ENCODE peak calls at places on chromosomes 11 and 22, in eight cellular contexts. Y is endothelial cell; M is body of pancreas; B is CD4-positive, alpha-beta T cell; L is brain microvascular endothelial cell; G is WTC11; T is GM23338; Z is heart left ventricle. E is an unnamed sample.

GRCh38 chr11:37502202-37502601 is 904.2 kb upstream of the RAG2 start:
- DNase-seq in Y (no peak), M (no peak), B (no peak), L (no peak), G (no peak), T (no peak), Z (no peak), E (no peak)

GRCh38 chr22:39401301-39401631 is 1.7 kb downstream of the TAB1 start:
- DNase-seq in Y (no peak), M (no peak), B (no peak), L (no peak), G (no peak), T (no peak), Z (no peak), E (no peak)

GRCh38 chr11:85815186-85815911 is 4.4 kb upstream of the SYTL2 start:
- DNase-seq in Y (no peak), M (no peak), B (no peak), L (no peak), G (no peak), T (no peak), Z (no peak), E (no peak)

GRCh38 chr11:79157738-79158137 is 283.1 kb downstream of the TENM4 start:
- DNase-seq in Y (no peak), M (no peak), B (no peak), L (no peak), G (no peak), T (no peak), Z (no peak), E (no peak)

GRCh38 chr11:1891831-1892115 is at the start of gene PRR33:
- DNase-seq in Y (no peak), M (no peak), B (no peak), L (no peak), G (no peak), T (no peak), Z (no peak), E (no peak)

GRCh38 chr11:72813740-72814138 is 472 bp upstream of the ATG16L2 start:
- DNase-seq in Y (no peak), M (peak), B (no peak), L (peak), G (no peak), T (peak), Z (peak), E (no peak)

GRCh38 chr22:45262195-45262930 is 21.7 kb upstream of the KIAA0930 start:
- DNase-seq in Y (no peak), M (peak), B (no peak), L (no peak), G (no peak), T (no peak), Z (no peak), E (no peak)

GRCh38 chr11:78099671-78100070 is 20.0 kb upstream of the NDUFC2 start:
- DNase-seq in Y (no peak), M (no peak), B (no peak), L (no peak), G (no peak), T (no peak), Z (no peak), E (no peak)

GRCh38 chr22:30968015-30968923 is at the start of gene MORC2:
- DNase-seq in Y (peak), M (peak), B (no peak), L (no peak), G (peak), T (peak), Z (peak), E (no peak)

GRCh38 chr11:118658372-118659313 is 20.8 kb downstream of the TREH start:
- DNase-seq in Y (peak), M (no peak), B (no peak), L (no peak), G (no peak), T (peak), Z (no peak), E (no peak)

GRCh38 chr11:63906585-63906984 is 10.4 kb downstream of the RCOR2 start:
- DNase-seq in Y (peak), M (no peak), B (peak), L (no peak), G (peak), T (peak), Z (no peak), E (no peak)
- TF ChIP-seq CTCF in Y (no peak), M (no peak), B (peak), L (peak), G (peak), T (peak), Z (peak), E (peak)

DNA sequence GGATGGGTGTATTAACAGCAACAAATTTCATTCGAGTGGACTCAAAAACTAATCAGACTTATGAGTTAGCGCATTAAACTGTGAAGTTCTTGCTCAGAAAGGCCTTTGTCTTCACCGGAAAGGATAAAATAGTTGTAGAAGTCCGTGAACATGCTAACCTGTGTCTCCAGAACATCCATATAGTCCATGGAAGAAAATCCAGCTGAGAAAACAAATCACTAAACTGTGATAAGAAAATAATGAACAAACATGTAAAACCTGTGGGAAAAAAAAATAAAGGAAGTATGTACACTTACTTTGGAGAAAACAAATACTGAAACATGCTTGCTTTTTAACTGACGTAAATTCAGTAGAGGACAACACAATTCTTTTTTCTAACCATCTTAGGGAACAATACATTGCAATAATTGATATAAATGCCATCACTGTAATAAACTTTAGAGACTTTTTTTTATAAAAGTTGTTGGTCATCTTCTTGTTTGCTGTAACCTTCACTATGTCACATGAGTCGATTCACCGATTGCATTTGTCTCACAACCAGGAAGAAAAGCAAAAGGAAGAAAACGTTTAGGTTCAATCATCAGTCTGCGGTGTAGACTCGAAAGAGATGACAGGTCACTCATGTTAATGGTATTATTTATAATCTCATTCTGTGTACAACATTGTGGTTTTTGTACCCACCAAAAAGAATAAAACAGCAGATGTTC is 41.9 kb downstream of the MSANTD4 start:
- DNase-seq in Y (no peak), M (no peak), B (no peak), L (no peak), G (no peak), T (no peak), Z (no peak), E (no peak)
- TF ChIP-seq CTCF in Y (no peak), M (no peak), B (no peak), L (no peak), G (no peak), T (no peak), Z (no peak), E (no peak)

DNA sequence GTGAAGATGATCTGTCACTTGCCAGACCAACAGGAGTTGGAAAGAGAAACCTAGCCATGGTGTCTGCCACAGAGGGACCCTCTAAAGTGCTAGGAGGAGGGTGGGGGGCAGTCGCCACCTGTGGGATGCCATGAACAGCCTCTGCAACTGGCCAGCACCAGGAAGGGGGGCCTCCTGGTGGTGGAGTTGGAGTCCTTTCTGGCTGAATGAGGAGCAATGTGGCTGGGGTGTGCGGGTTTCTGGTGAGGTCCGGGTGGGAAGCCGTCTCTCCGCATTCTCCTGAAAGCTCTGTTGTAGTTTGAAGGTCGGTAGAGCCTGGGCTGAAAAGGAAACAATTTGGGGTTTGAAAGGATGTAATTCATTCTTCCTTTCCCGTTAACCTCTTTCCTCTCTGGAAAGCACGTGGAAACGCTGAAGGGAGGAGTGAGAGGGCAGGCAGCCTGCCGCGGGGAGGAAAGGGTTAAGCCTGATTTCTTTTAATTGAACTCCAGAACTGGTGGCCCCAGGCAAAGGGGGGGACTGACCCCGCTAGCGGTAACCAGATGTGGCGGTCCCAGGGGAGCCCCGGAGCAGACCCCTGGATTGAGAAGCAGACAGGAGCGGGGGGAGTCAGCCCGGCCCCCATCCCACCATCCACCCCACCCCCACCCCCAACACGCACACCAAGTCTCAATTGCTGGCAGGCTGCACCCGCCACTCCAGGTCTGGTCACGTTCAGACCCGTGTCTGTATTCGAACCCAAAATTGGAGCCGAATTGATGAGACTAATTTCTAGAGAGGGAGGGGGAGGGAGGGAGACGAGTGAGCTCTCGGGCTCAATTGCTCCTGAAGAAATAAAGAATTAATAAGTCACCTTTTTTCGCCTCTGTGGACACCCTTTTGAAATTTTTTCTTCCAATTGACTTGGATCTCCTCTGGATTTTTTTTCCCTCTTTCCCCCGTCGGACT is 1.8 kb upstream of the FLI1 start:
- DNase-seq in Y (peak), M (no peak), B (no peak), L (no peak), G (peak), T (peak), Z (no peak), E (no peak)
- TF ChIP-seq CTCF in Y (peak), M (no peak), B (no peak), L (peak), G (no peak), T (peak), Z (peak), E (peak)

GRCh38 chr11:112837162-112837826 is 123.9 kb upstream of the NCAM1 start:
- DNase-seq in Y (peak), M (peak), B (no peak), L (no peak), G (no peak), T (peak), Z (peak), E (no peak)
- TF ChIP-seq CTCF in Y (no peak), M (no peak), B (no peak), L (peak), G (no peak), T (peak), Z (peak), E (no peak)

GRCh38 chr22:37561209-37562048 is 1.1 kb downstream of the CDC42EP1 start:
- DNase-seq in Y (peak), M (peak), B (peak), L (peak), G (peak), T (peak), Z (peak), E (peak)

GRCh38 chr22:37558815-37559214 is 1.5 kb upstream of the CDC42EP1 start:
- DNase-seq in Y (no peak), M (no peak), B (no peak), L (no peak), G (no peak), T (no peak), Z (no peak), E (no peak)

GRCh38 chr22:37560682-37561208 is 465 bp downstream of the CDC42EP1 start:
- DNase-seq in Y (peak), M (peak), B (no peak), L (no peak), G (no peak), T (peak), Z (peak), E (no peak)

GRCh38 chr22:37559521-37559900 is 769 bp upstream of the CDC42EP1 start:
- DNase-seq in Y (no peak), M (no peak), B (no peak), L (no peak), G (no peak), T (no peak), Z (no peak), E (no peak)

GRCh38 chr22:37559901-37560681 is at the start of gene CDC42EP1:
- DNase-seq in Y (peak), M (peak), B (no peak), L (no peak), G (peak), T (peak), Z (peak), E (peak)
- TF ChIP-seq CTCF in Y (no peak), M (no peak), B (no peak), L (no peak), G (no peak), T (no peak), Z (no peak), E (no peak)

DNA sequence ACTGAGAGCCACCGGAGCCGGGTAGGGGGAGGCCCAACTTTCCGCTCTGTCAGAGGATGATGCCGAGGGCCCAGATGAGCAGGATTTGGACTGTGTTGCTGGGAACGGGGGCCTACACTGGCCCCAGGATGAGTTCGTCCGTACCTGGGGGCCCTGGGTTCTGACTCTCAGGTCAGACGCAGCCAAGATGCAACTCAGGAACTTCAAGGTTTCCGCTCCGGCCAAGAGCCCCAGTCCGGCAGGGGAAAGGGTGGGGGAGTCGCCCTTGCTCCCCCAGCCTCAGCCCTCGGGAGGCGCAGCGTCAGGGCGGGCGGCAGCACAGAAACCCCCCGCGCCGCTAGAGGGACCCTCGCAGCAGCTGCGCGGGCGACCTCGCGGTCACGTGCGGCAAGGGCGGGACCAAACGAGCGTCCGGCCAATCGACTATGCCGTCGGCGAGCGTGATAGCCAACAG is 241 bp upstream of the ARL2 start:
- DNase-seq in Y (peak), M (peak), B (peak), L (peak), G (peak), T (peak), Z (peak), E (peak)
- TF ChIP-seq CTCF in Y (peak), M (no peak), B (peak), L (no peak), G (peak), T (peak), Z (peak), E (no peak)

DNA sequence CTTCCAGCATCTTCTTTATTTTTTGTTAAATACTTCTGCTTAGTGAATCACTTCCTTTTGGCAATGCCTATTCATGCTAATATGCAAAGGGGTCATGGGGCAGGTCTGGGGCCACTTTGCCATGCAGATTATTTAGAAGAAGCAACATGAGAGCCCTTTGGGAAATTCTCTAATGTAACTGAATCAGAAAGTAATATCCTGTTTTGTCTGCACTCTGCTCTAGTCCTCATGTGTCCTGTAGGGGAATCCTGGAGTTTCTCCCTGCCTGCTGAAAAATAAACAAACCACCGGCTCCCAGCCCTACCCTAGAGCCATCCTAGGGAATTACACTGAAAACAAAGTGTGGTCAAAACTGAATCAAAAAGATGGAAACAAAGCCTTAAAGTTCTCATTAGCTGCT is 176.4 kb upstream of the POU2AF2 start:
- DNase-seq in Y (no peak), M (no peak), B (no peak), L (peak), G (peak), T (peak), Z (no peak), E (no peak)
- TF ChIP-seq CTCF in Y (peak), M (no peak), B (no peak), L (peak), G (peak), T (peak), Z (no peak), E (peak)